ENCODE peak calls at places on chromosomes 2 and 18, in five cellular contexts. Q is NAMALWA; K is AG20443; S is activated CD4-positive, alpha-beta T cell treated with anti-CD3 and anti-CD28 coated beads, Interleukin-2, amount 50 U/mL, for 48 hours; Y is pancreas. L is an unnamed sample.

GRCh38 chr18:62925031-62925688 is 209.8 kb downstream of the PHLPP1 start:
- DNase-seq in Q (no peak), K (peak), S (no peak), Y (no peak), L (no peak)

GRCh38 chr18:23281626-23282436 is 146.5 kb downstream of the CABLES1 start:
- DNase-seq in Q (no peak), K (peak), S (no peak), Y (no peak), L (peak)

GRCh38 chr18:54923339-54923956 is 35.8 kb downstream of the CCDC68 start:
- DNase-seq in Q (no peak), K (no peak), S (no peak), Y (no peak), L (no peak)

GRCh38 chr2:135093685-135094340 is 41.7 kb downstream of the RAB3GAP1 start:
- DNase-seq in Q (no peak), K (no peak), S (no peak), Y (no peak), L (no peak)

GRCh38 chr2:98153402-98153938 is 66.5 kb downstream of the VWA3B start:
- DNase-seq in Q (no peak), K (no peak), S (no peak), Y (no peak), L (no peak)

GRCh38 chr2:209629622-209630021 is 142.0 kb upstream of the UNC80 start:
- DNase-seq in Q (no peak), K (peak), S (no peak), Y (no peak), L (peak)

GRCh38 chr2:16475581-16475980 is 190.1 kb downstream of the CYRIA start:
- DNase-seq in Q (no peak), K (no peak), S (no peak), Y (no peak), L (no peak)

GRCh38 chr2:138071720-138072719 is 107.7 kb downstream of the HNMT start:
- DNase-seq in Q (no peak), K (no peak), S (no peak), Y (no peak), L (no peak)

GRCh38 chr2:174918886-174919526 is 86.2 kb downstream of the CHN1 start:
- DNase-seq in Q (no peak), K (no peak), S (no peak), Y (no peak), L (no peak)

GRCh38 chr2:84879595-84880394 is 1.1 kb downstream of the TRABD2A start:
- DNase-seq in Q (peak), K (no peak), S (peak), Y (no peak), L (no peak)

GRCh38 chr2:208006325-208006724 is 19.0 kb downstream of the PLEKHM3 start:
- DNase-seq in Q (no peak), K (no peak), S (no peak), Y (no peak), L (no peak)

GRCh38 chr2:199458017-199458805 is 472 bp upstream of the SATB2 start:
- DNase-seq in Q (no peak), K (peak), S (no peak), Y (no peak), L (no peak)

GRCh38 chr18:35253655-35254287 is 12.9 kb downstream of the ZNF397 start:
- DNase-seq in Q (no peak), K (no peak), S (no peak), Y (no peak), L (no peak)

GRCh38 chr2:119282966-119283511 is 59.4 kb downstream of the STEAP3 start:
- DNase-seq in Q (no peak), K (no peak), S (no peak), Y (no peak), L (no peak)

GRCh38 chr2:196278491-196278911 is 107.1 kb upstream of the STK17B start:
- DNase-seq in Q (no peak), K (peak), S (peak), Y (no peak), L (peak)

GRCh38 chr2:229714080-229714735 is at the start of gene DNER:
- DNase-seq in Q (peak), K (peak), S (peak), Y (peak), L (no peak)